ENCODE peak calls at places on chromosomes 6 and 20, in six cellular contexts. I is astrocyte of the spinal cord; E is activated naive CD4-positive, alpha-beta T cell treated with anti-CD3 and anti-CD28 coated beads, Interleukin-2, amount 10 ng/mL, durations not matched to agents 7 days and 5 days; V is activated T-cell treated with anti-CD3 and anti-CD28 coated beads, Interleukin-2, amount 50 U/mL, for 72 hours; C is NB4; U is naive B cell. T is an unnamed sample.

GRCh38 chr6:120290964-120291363 is 941.4 kb upstream of the MAN1A1 start:
- DNase-seq in I (no peak), E (no peak), V (no peak), C (no peak), U (no peak), T (no peak)

GRCh38 chr6:148455225-148455624 is 112.6 kb downstream of the SASH1 start:
- DNase-seq in I (peak; percentile 84), E (no peak), V (no peak), C (no peak), U (no peak), T (no peak)

GRCh38 chr20:1334761-1335160 is 5.8 kb upstream of the SDCBP2 start:
- DNase-seq in I (no peak), E (no peak), V (no peak), C (peak; percentile 65), U (no peak), T (peak; percentile 62)

GRCh38 chr20:49247792-49248191 is 28.6 kb downstream of the DDX27 start:
- DNase-seq in I (no peak), E (no peak), V (no peak), C (no peak), U (no peak), T (no peak)

GRCh38 chr20:32040142-32040953 is 11.7 kb upstream of the HCK start:
- DNase-seq in I (no peak), E (no peak), V (no peak), C (peak; percentile 95), U (peak; percentile 93), T (peak; percentile 94)

GRCh38 chr6:162198925-162199324 is 528.6 kb downstream of the PRKN start:
- DNase-seq in I (no peak), E (no peak), V (no peak), C (no peak), U (no peak), T (no peak)

GRCh38 chr6:38713812-38714211 is 1.3 kb upstream of the DNAH8 start:
- DNase-seq in I (no peak), E (peak; percentile 79), V (peak; percentile 83), C (peak; percentile 83), U (no peak), T (peak; percentile 39)

GRCh38 chr6:31446481-31446880 is 43.1 kb downstream of the MICA start:
- DNase-seq in I (peak; percentile 5), E (no peak), V (no peak), C (no peak), U (no peak), T (no peak)

GRCh38 chr6:15948930-15949900 is 179.7 kb upstream of the MYLIP start:
- DNase-seq in I (no peak), E (no peak), V (no peak), C (no peak), U (no peak), T (no peak)

GRCh38 chr6:3997144-3997770 is 81.7 kb downstream of the FAM217A start:
- DNase-seq in I (peak; percentile 84), E (no peak), V (no peak), C (no peak), U (no peak), T (no peak)

GRCh38 chr20:40019510-40019909 is 669.5 kb downstream of the MAFB start:
- DNase-seq in I (no peak), E (no peak), V (no peak), C (no peak), U (no peak), T (no peak)

GRCh38 chr6:2966347-2966746 is 5.0 kb downstream of the SERPINB6 start:
- DNase-seq in I (no peak), E (no peak), V (no peak), C (no peak), U (no peak), T (no peak)

GRCh38 chr6:119444642-119445557 is 95.3 kb upstream of the MAN1A1 start:
- DNase-seq in I (no peak), E (no peak), V (no peak), C (no peak), U (no peak), T (no peak)

GRCh38 chr20:48025061-48025515 is 239.8 kb upstream of the SULF2 start:
- DNase-seq in I (peak; percentile 70), E (no peak), V (no peak), C (no peak), U (no peak), T (no peak)

GRCh38 chr20:20837574-20838021 is 125.2 kb upstream of the RALGAPA2 start:
- DNase-seq in I (peak; percentile 46), E (peak; percentile 57), V (peak; percentile 49), C (peak; percentile 76), U (no peak), T (peak; percentile 80)

GRCh38 chr6:35258858-35259193 is 709 bp upstream of the ZNF76 start:
- DNase-seq in I (peak; percentile 72), E (no peak), V (peak; percentile 57), C (no peak), U (no peak), T (peak; percentile 84)

GRCh38 chr20:24909086-24909780 is 39.8 kb upstream of the CST7 start:
- DNase-seq in I (no peak), E (no peak), V (no peak), C (no peak), U (no peak), T (no peak)

GRCh38 chr6:142833054-142833453 is 111.9 kb downstream of the HIVEP2 start:
- DNase-seq in I (peak; percentile 91), E (no peak), V (peak; percentile 51), C (peak; percentile 49), U (no peak), T (no peak)

GRCh38 chr20:63472159-63472811 is at the start of gene KCNQ2:
- DNase-seq in I (no peak), E (no peak), V (no peak), C (no peak), U (no peak), T (no peak)

GRCh38 chr20:46512943-46513844 is at the start of gene ZNF334:
- DNase-seq in I (peak; percentile 42), E (peak; percentile 48), V (peak; percentile 43), C (peak; percentile 81), U (no peak), T (peak; percentile 20)

GRCh38 chr6:116385462-116385807 is 14.7 kb downstream of the DSE start:
- DNase-seq in I (peak; percentile 78), E (no peak), V (no peak), C (no peak), U (no peak), T (no peak)

GRCh38 chr6:158595223-158595622 is 35.3 kb downstream of the TMEM181 start:
- DNase-seq in I (no peak), E (peak; percentile 38), V (no peak), C (peak; percentile 30), U (peak; percentile 18), T (no peak)

GRCh38 chr6:43292763-43293318 is 5.2 kb upstream of the SLC22A7 start:
- DNase-seq in I (no peak), E (no peak), V (no peak), C (no peak), U (no peak), T (no peak)

GRCh38 chr20:19047951-19048296 is 164.5 kb upstream of the SLC24A3 start:
- DNase-seq in I (no peak), E (no peak), V (no peak), C (no peak), U (no peak), T (no peak)

GRCh38 chr6:168864541-168865495 is 388.8 kb downstream of the THBS2 start:
- DNase-seq in I (no peak), E (no peak), V (no peak), C (no peak), U (no peak), T (no peak)

GRCh38 chr6:41732601-41733348 is 2.6 kb downstream of the TFEB start:
- DNase-seq in I (peak; percentile 20), E (peak; percentile 67), V (peak; percentile 62), C (peak; percentile 71), U (peak; percentile 77), T (peak; percentile 85)

GRCh38 chr6:152993431-152993830 is 9.1 kb downstream of the MTRF1L start:
- DNase-seq in I (no peak), E (no peak), V (no peak), C (peak; percentile 33), U (no peak), T (no peak)

GRCh38 chr6:54058236-54058635 is 53.0 kb upstream of the MLIP start:
- DNase-seq in I (no peak), E (no peak), V (no peak), C (no peak), U (no peak), T (no peak)

GRCh38 chr20:57612436-57612835 is 7.8 kb downstream of the ZBP1 start:
- DNase-seq in I (no peak), E (no peak), V (no peak), C (no peak), U (no peak), T (no peak)

GRCh38 chr20:51631011-51631950 is 88.8 kb upstream of the NFATC2 start:
- DNase-seq in I (peak; percentile 100), E (peak; percentile 22), V (peak; percentile 39), C (peak; percentile 95), U (no peak), T (no peak)

GRCh38 chr6:128422871-128423270 is 97.5 kb downstream of the PTPRK start:
- DNase-seq in I (no peak), E (no peak), V (no peak), C (no peak), U (no peak), T (no peak)

GRCh38 chr20:63434599-63435378 is 37.7 kb downstream of the KCNQ2 start:
- DNase-seq in I (peak; percentile 13), E (peak; percentile 85), V (peak; percentile 81), C (peak; percentile 74), U (peak; percentile 63), T (peak; percentile 91)

GRCh38 chr6:402901-403658 is 11.5 kb downstream of the IRF4 start:
- DNase-seq in I (no peak), E (peak; percentile 56), V (peak; percentile 88), C (no peak), U (no peak), T (no peak)

GRCh38 chr6:109221543-109222195 is 126.4 kb downstream of the CEP57L1 start:
- DNase-seq in I (no peak), E (no peak), V (no peak), C (no peak), U (no peak), T (no peak)

GRCh38 chr6:150600302-150601017 is 775 bp downstream of the PLEKHG1 start:
- DNase-seq in I (peak; percentile 75), E (peak; percentile 67), V (peak; percentile 88), C (peak; percentile 33), U (peak; percentile 96), T (peak; percentile 94)

GRCh38 chr6:63425493-63425892 is 105.7 kb upstream of the LGSN start:
- DNase-seq in I (no peak), E (no peak), V (no peak), C (no peak), U (no peak), T (no peak)

GRCh38 chr6:42197574-42198362 is 3.0 kb upstream of the GUCA1B start:
- DNase-seq in I (peak; percentile 51), E (no peak), V (peak; percentile 12), C (peak; percentile 57), U (no peak), T (no peak)